ENCODE peak calls at places on chromosome 15, in ten cellular contexts. L, H, M, E, G, D, P, T, I and U are unnamed samples.
A peak's percentile ranks its signal among the peaks of the same experiment; 100 is the strongest.

GRCh38 chr15:99732268-99732641 is 982 bp downstream of the LYSMD4 start:
- DNase-seq in I (no peak), E (peak; percentile 44), D (no peak), L (no peak), T (peak; percentile 55), P (no peak), G (no peak), M (no peak), H (peak; percentile 20), U (peak; percentile 66)

GRCh38 chr15:76190070-76190564 is 121.2 kb downstream of the ETFA start:
- DNase-seq in G (no peak), L (no peak), I (no peak), M (no peak), D (no peak), H (no peak), T (no peak), E (no peak), P (no peak), U (no peak)

GRCh38 chr15:40549894-40550293 is 14.9 kb downstream of the CCDC32 start:
- DNase-seq in M (no peak), D (no peak), T (no peak), L (no peak), G (no peak), I (no peak), P (peak; percentile 85), E (no peak), H (no peak), U (no peak)

GRCh38 chr15:79171320-79172031 is 80.9 kb upstream of the RASGRF1 start:
- DNase-seq in T (no peak), H (no peak), M (no peak), L (no peak), P (no peak), I (no peak), D (no peak), E (no peak), G (no peak), U (no peak)

GRCh38 chr15:40092416-40093223 is 16.1 kb downstream of the BMF start:
- DNase-seq in P (peak; percentile 72), H (peak; percentile 86), I (no peak), D (no peak), E (peak; percentile 19), L (peak; percentile 84), G (peak; percentile 82), M (peak; percentile 81), T (peak; percentile 93), U (peak; percentile 93)

GRCh38 chr15:46471096-46471495 is 836.3 kb downstream of the SQOR start:
- DNase-seq in G (no peak), H (no peak), E (no peak), P (no peak), M (no peak), I (no peak), T (no peak), D (no peak), L (no peak), U (no peak)

GRCh38 chr15:64092075-64092820 is 1.4 kb downstream of the CIAO2A start:
- DNase-seq in T (no peak), H (no peak), G (no peak), E (no peak), M (no peak), P (no peak), I (no peak), L (peak; percentile 50), D (no peak), U (no peak)

GRCh38 chr15:68310811-68311463 is 33.4 kb downstream of the FEM1B start:
- DNase-seq in I (no peak), H (no peak), E (no peak), T (no peak), L (no peak), D (no peak), P (no peak), G (peak; percentile 25), M (no peak), U (no peak)

GRCh38 chr15:66945842-66946241 is 119.6 kb upstream of the SMAD3 start:
- DNase-seq in T (no peak), L (no peak), I (no peak), D (no peak), H (no peak), E (no peak), M (no peak), P (no peak), G (no peak), U (no peak)

GRCh38 chr15:40252438-40253178 is 13.7 kb downstream of the PAK6 start:
- DNase-seq in E (no peak), D (peak; percentile 62), P (no peak), I (peak; percentile 33), M (peak; percentile 66), T (no peak), L (no peak), H (no peak), G (peak; percentile 64), U (peak; percentile 46)

GRCh38 chr15:39631357-39631756 is 50.5 kb downstream of the THBS1 start:
- DNase-seq in P (no peak), G (no peak), I (peak; percentile 89), L (no peak), M (no peak), D (no peak), H (peak; percentile 45), T (no peak), E (no peak), U (no peak)

GRCh38 chr15:33154366-33155166 is 39.9 kb downstream of the FMN1 start:
- DNase-seq in G (no peak), T (no peak), L (no peak), E (peak; percentile 68), H (peak; percentile 55), I (peak; percentile 38), D (peak; percentile 42), M (peak; percentile 76), P (peak; percentile 26), U (peak; percentile 83)

GRCh38 chr15:99504823-99505551 is 60.8 kb upstream of the MEF2A start:
- DNase-seq in I (peak; percentile 51), D (no peak), E (peak; percentile 36), G (no peak), L (peak; percentile 25), H (peak; percentile 38), M (no peak), T (peak; percentile 34), P (peak; percentile 7), U (no peak)

GRCh38 chr15:39411102-39411989 is 169.5 kb upstream of the THBS1 start:
- DNase-seq in M (no peak), I (peak; percentile 77), P (no peak), T (peak; percentile 30), L (no peak), D (no peak), G (no peak), H (no peak), E (peak; percentile 40), U (no peak)

GRCh38 chr15:101022876-101023275 is 103.7 kb downstream of the LRRK1 start:
- DNase-seq in G (no peak), D (peak; percentile 25), P (peak; percentile 1), T (no peak), H (no peak), M (peak; percentile 14), I (no peak), E (no peak), L (no peak), U (no peak)

GRCh38 chr15:35992791-35993190 is 446.8 kb upstream of the DPH6 start:
- DNase-seq in I (no peak), T (no peak), H (no peak), D (no peak), L (no peak), P (no peak), E (no peak), G (no peak), M (no peak), U (no peak)

GRCh38 chr15:41698779-41699178 is 38.6 kb downstream of the MGA start:
- DNase-seq in H (peak; percentile 70), P (no peak), G (no peak), M (no peak), T (no peak), D (no peak), E (peak; percentile 32), L (no peak), I (no peak), U (peak; percentile 5)

GRCh38 chr15:41691471-41691870 is 31.3 kb downstream of the MGA start:
- DNase-seq in E (peak; percentile 62), H (no peak), G (no peak), P (no peak), I (peak; percentile 9), D (no peak), M (no peak), T (peak; percentile 17), L (no peak), U (no peak)

GRCh38 chr15:41692049-41692448 is 31.8 kb downstream of the MGA start:
- DNase-seq in T (no peak), D (no peak), P (no peak), L (no peak), G (no peak), E (no peak), H (no peak), M (no peak), I (no peak), U (no peak)

GRCh38 chr15:41693757-41694156 is 33.6 kb downstream of the MGA start:
- DNase-seq in L (no peak), E (no peak), T (no peak), P (no peak), G (no peak), M (no peak), H (no peak), D (no peak), I (no peak), U (no peak)

GRCh38 chr15:41695750-41696436 is 35.7 kb downstream of the MGA start:
- DNase-seq in E (peak; percentile 79), T (peak; percentile 21), I (peak; percentile 17), G (no peak), P (peak; percentile 13), H (peak; percentile 73), M (no peak), D (no peak), L (peak; percentile 18), U (peak; percentile 14)
- TF ChIP-seq CTCF in E (peak; percentile 31), T (no peak), I (no peak), G (no peak), P (peak; percentile 47), H (peak; percentile 56), M (no peak), D (no peak), L (peak; percentile 50), U (peak; percentile 9)

GRCh38 chr15:90203473-90203872 is 2.3 kb downstream of the SEMA4B start:
- DNase-seq in D (no peak), E (no peak), H (no peak), G (no peak), I (no peak), P (no peak), M (no peak), L (no peak), T (no peak), U (no peak)
- H3K4me3 ChIP-seq in D (no peak overlapping the region), E (no peak overlapping the region), H (no peak overlapping the region), G (no peak overlapping the region), I (peak overlapping the region; percentile 91), P (no peak overlapping the region), M (no peak overlapping the region), L (no peak overlapping the region), T (no peak overlapping the region), U (no peak overlapping the region)

GRCh38 chr15:73717802-73718201 is 33.6 kb downstream of the CD276 start:
- DNase-seq in P (no peak), I (no peak), M (no peak), T (no peak), H (no peak), G (no peak), L (no peak), E (no peak), D (no peak), U (no peak)
- TF ChIP-seq CTCF in P (no peak), I (no peak), M (no peak), T (no peak), H (no peak), G (no peak), L (no peak), E (peak; percentile 15), D (no peak), U (peak; percentile 9)

GRCh38 chr15:58967479-58967878 is 20.0 kb upstream of the RNF111 start:
- DNase-seq in M (no peak), H (no peak), T (no peak), I (no peak), E (no peak), D (no peak), L (no peak), G (no peak), P (no peak), U (no peak)
- H3K4me3 ChIP-seq in M (no peak overlapping the region), H (no peak overlapping the region), T (no peak overlapping the region), I (no peak overlapping the region), E (no peak overlapping the region), D (no peak overlapping the region), L (no peak overlapping the region), G (no peak overlapping the region), P (no peak overlapping the region), U (no peak overlapping the region)